ENCODE peak calls at places on chromosomes 4 and X, in seven cellular contexts. One of them, this sample, is unnamed.

GRCh38 chr4:155173371-155173770 is 35.1 kb upstream of the NPY2R start:
- DNase-seq in Calu3: no peak
- DNase-seq in LoVo: no peak
- DNase-seq in HFF-Myc: no peak
- DNase-seq in stimulated activated CD4-positive, alpha-beta T cell treated with anti-CD3 and anti-CD28 coated beads, Interleukin-15, amount 100 ng/mL, for 1 hour: no peak
- DNase-seq in GM10248: no peak
- DNase-seq in activated CD4-positive, alpha-beta T cell treated with anti-CD3 and anti-CD28 coated beads, Interleukin-2, amount 10 ng/mL, durations not matched to agents 7 days and 5 days: no peak
- DNase-seq in this sample: no peak

GRCh38 chr4:48112017-48112667 is 21.9 kb downstream of the TXK start:
- DNase-seq in Calu3: no peak
- DNase-seq in LoVo: no peak
- DNase-seq in HFF-Myc: no peak
- DNase-seq in stimulated activated CD4-positive, alpha-beta T cell treated with anti-CD3 and anti-CD28 coated beads, Interleukin-15, amount 100 ng/mL, for 1 hour: no peak
- DNase-seq in GM10248: no peak
- DNase-seq in activated CD4-positive, alpha-beta T cell treated with anti-CD3 and anti-CD28 coated beads, Interleukin-2, amount 10 ng/mL, durations not matched to agents 7 days and 5 days: no peak
- DNase-seq in this sample: no peak

GRCh38 chr4:173424899-173425805 is 26.2 kb upstream of the SCRG1 start:
- DNase-seq in Calu3: no peak
- DNase-seq in LoVo: no peak
- DNase-seq in HFF-Myc: no peak
- DNase-seq in stimulated activated CD4-positive, alpha-beta T cell treated with anti-CD3 and anti-CD28 coated beads, Interleukin-15, amount 100 ng/mL, for 1 hour: no peak
- DNase-seq in GM10248: no peak
- DNase-seq in activated CD4-positive, alpha-beta T cell treated with anti-CD3 and anti-CD28 coated beads, Interleukin-2, amount 10 ng/mL, durations not matched to agents 7 days and 5 days: no peak
- DNase-seq in this sample: no peak

GRCh38 chrX:124347242-124347641 is 879 bp downstream of the SH2D1A start:
- DNase-seq in Calu3: no peak
- DNase-seq in LoVo: no peak
- DNase-seq in HFF-Myc: no peak
- DNase-seq in stimulated activated CD4-positive, alpha-beta T cell treated with anti-CD3 and anti-CD28 coated beads, Interleukin-15, amount 100 ng/mL, for 1 hour: no peak
- DNase-seq in GM10248: no peak
- DNase-seq in activated CD4-positive, alpha-beta T cell treated with anti-CD3 and anti-CD28 coated beads, Interleukin-2, amount 10 ng/mL, durations not matched to agents 7 days and 5 days: peak
- DNase-seq in this sample: no peak

GRCh38 chr4:168784786-168785461 is 225.1 kb downstream of the CBR4 start:
- DNase-seq in Calu3: peak
- DNase-seq in LoVo: peak
- DNase-seq in HFF-Myc: no peak
- DNase-seq in stimulated activated CD4-positive, alpha-beta T cell treated with anti-CD3 and anti-CD28 coated beads, Interleukin-15, amount 100 ng/mL, for 1 hour: no peak
- DNase-seq in GM10248: no peak
- DNase-seq in activated CD4-positive, alpha-beta T cell treated with anti-CD3 and anti-CD28 coated beads, Interleukin-2, amount 10 ng/mL, durations not matched to agents 7 days and 5 days: no peak
- DNase-seq in this sample: no peak

GRCh38 chr4:168551211-168551610 is 54.4 kb downstream of the PALLD start:
- DNase-seq in Calu3: no peak
- DNase-seq in LoVo: no peak
- DNase-seq in HFF-Myc: peak
- DNase-seq in stimulated activated CD4-positive, alpha-beta T cell treated with anti-CD3 and anti-CD28 coated beads, Interleukin-15, amount 100 ng/mL, for 1 hour: no peak
- DNase-seq in GM10248: no peak
- DNase-seq in activated CD4-positive, alpha-beta T cell treated with anti-CD3 and anti-CD28 coated beads, Interleukin-2, amount 10 ng/mL, durations not matched to agents 7 days and 5 days: no peak
- DNase-seq in this sample: no peak

GRCh38 chr4:111991163-111991562 is 154.1 kb upstream of the FAM241A start:
- DNase-seq in Calu3: no peak
- DNase-seq in LoVo: no peak
- DNase-seq in HFF-Myc: no peak
- DNase-seq in stimulated activated CD4-positive, alpha-beta T cell treated with anti-CD3 and anti-CD28 coated beads, Interleukin-15, amount 100 ng/mL, for 1 hour: no peak
- DNase-seq in GM10248: peak
- DNase-seq in activated CD4-positive, alpha-beta T cell treated with anti-CD3 and anti-CD28 coated beads, Interleukin-2, amount 10 ng/mL, durations not matched to agents 7 days and 5 days: no peak
- DNase-seq in this sample: peak

GRCh38 chr4:181959121-181959520 is 284.1 kb upstream of the TENM3 start:
- DNase-seq in Calu3: no peak
- DNase-seq in LoVo: no peak
- DNase-seq in HFF-Myc: no peak
- DNase-seq in stimulated activated CD4-positive, alpha-beta T cell treated with anti-CD3 and anti-CD28 coated beads, Interleukin-15, amount 100 ng/mL, for 1 hour: no peak
- DNase-seq in GM10248: no peak
- DNase-seq in activated CD4-positive, alpha-beta T cell treated with anti-CD3 and anti-CD28 coated beads, Interleukin-2, amount 10 ng/mL, durations not matched to agents 7 days and 5 days: no peak
- DNase-seq in this sample: no peak

GRCh38 chrX:154980330-154981115 is 42.0 kb downstream of the F8 start:
- DNase-seq in Calu3: peak
- DNase-seq in LoVo: peak
- DNase-seq in HFF-Myc: peak
- DNase-seq in stimulated activated CD4-positive, alpha-beta T cell treated with anti-CD3 and anti-CD28 coated beads, Interleukin-15, amount 100 ng/mL, for 1 hour: peak
- DNase-seq in GM10248: peak
- DNase-seq in activated CD4-positive, alpha-beta T cell treated with anti-CD3 and anti-CD28 coated beads, Interleukin-2, amount 10 ng/mL, durations not matched to agents 7 days and 5 days: peak
- DNase-seq in this sample: peak

GRCh38 chrX:101394372-101394771 is 3.6 kb downstream of the RPL36A start:
- DNase-seq in Calu3: no peak
- DNase-seq in LoVo: no peak
- DNase-seq in HFF-Myc: no peak
- DNase-seq in stimulated activated CD4-positive, alpha-beta T cell treated with anti-CD3 and anti-CD28 coated beads, Interleukin-15, amount 100 ng/mL, for 1 hour: no peak
- DNase-seq in GM10248: no peak
- DNase-seq in activated CD4-positive, alpha-beta T cell treated with anti-CD3 and anti-CD28 coated beads, Interleukin-2, amount 10 ng/mL, durations not matched to agents 7 days and 5 days: no peak
- DNase-seq in this sample: no peak

GRCh38 chr4:41106081-41106480 is 108.3 kb downstream of the APBB2 start:
- DNase-seq in Calu3: no peak
- DNase-seq in LoVo: no peak
- DNase-seq in HFF-Myc: no peak
- DNase-seq in stimulated activated CD4-positive, alpha-beta T cell treated with anti-CD3 and anti-CD28 coated beads, Interleukin-15, amount 100 ng/mL, for 1 hour: no peak
- DNase-seq in GM10248: no peak
- DNase-seq in activated CD4-positive, alpha-beta T cell treated with anti-CD3 and anti-CD28 coated beads, Interleukin-2, amount 10 ng/mL, durations not matched to agents 7 days and 5 days: no peak
- DNase-seq in this sample: no peak

GRCh38 chrX:2497961-2498780 is 2.6 kb downstream of the DHRSX start:
- DNase-seq in Calu3: peak
- DNase-seq in LoVo: peak
- DNase-seq in HFF-Myc: no peak
- DNase-seq in stimulated activated CD4-positive, alpha-beta T cell treated with anti-CD3 and anti-CD28 coated beads, Interleukin-15, amount 100 ng/mL, for 1 hour: no peak
- DNase-seq in GM10248: no peak
- DNase-seq in activated CD4-positive, alpha-beta T cell treated with anti-CD3 and anti-CD28 coated beads, Interleukin-2, amount 10 ng/mL, durations not matched to agents 7 days and 5 days: no peak
- DNase-seq in this sample: no peak

GRCh38 chr4:64271601-64272081 is 137.6 kb downstream of the TECRL start:
- DNase-seq in Calu3: peak
- DNase-seq in LoVo: peak
- DNase-seq in HFF-Myc: no peak
- DNase-seq in stimulated activated CD4-positive, alpha-beta T cell treated with anti-CD3 and anti-CD28 coated beads, Interleukin-15, amount 100 ng/mL, for 1 hour: no peak
- DNase-seq in GM10248: no peak
- DNase-seq in activated CD4-positive, alpha-beta T cell treated with anti-CD3 and anti-CD28 coated beads, Interleukin-2, amount 10 ng/mL, durations not matched to agents 7 days and 5 days: no peak
- DNase-seq in this sample: no peak

GRCh38 chrX:153519569-153520285 is 2.3 kb downstream of the ATP2B3 start:
- DNase-seq in Calu3: no peak
- DNase-seq in LoVo: no peak
- DNase-seq in HFF-Myc: no peak
- DNase-seq in stimulated activated CD4-positive, alpha-beta T cell treated with anti-CD3 and anti-CD28 coated beads, Interleukin-15, amount 100 ng/mL, for 1 hour: no peak
- DNase-seq in GM10248: no peak
- DNase-seq in activated CD4-positive, alpha-beta T cell treated with anti-CD3 and anti-CD28 coated beads, Interleukin-2, amount 10 ng/mL, durations not matched to agents 7 days and 5 days: no peak
- DNase-seq in this sample: no peak

GRCh38 chrX:17967888-17968287 is 106.8 kb upstream of the RAI2 start:
- DNase-seq in Calu3: no peak
- DNase-seq in LoVo: no peak
- DNase-seq in HFF-Myc: no peak
- DNase-seq in stimulated activated CD4-positive, alpha-beta T cell treated with anti-CD3 and anti-CD28 coated beads, Interleukin-15, amount 100 ng/mL, for 1 hour: no peak
- DNase-seq in GM10248: no peak
- DNase-seq in activated CD4-positive, alpha-beta T cell treated with anti-CD3 and anti-CD28 coated beads, Interleukin-2, amount 10 ng/mL, durations not matched to agents 7 days and 5 days: no peak
- DNase-seq in this sample: no peak

GRCh38 chr4:23539969-23540368 is 349.9 kb downstream of the PPARGC1A start:
- DNase-seq in Calu3: no peak
- DNase-seq in LoVo: no peak
- DNase-seq in HFF-Myc: no peak
- DNase-seq in stimulated activated CD4-positive, alpha-beta T cell treated with anti-CD3 and anti-CD28 coated beads, Interleukin-15, amount 100 ng/mL, for 1 hour: no peak
- DNase-seq in GM10248: no peak
- DNase-seq in activated CD4-positive, alpha-beta T cell treated with anti-CD3 and anti-CD28 coated beads, Interleukin-2, amount 10 ng/mL, durations not matched to agents 7 days and 5 days: no peak
- DNase-seq in this sample: no peak

GRCh38 chr4:139977838-139978604 is 176.0 kb downstream of the MAML3 start:
- DNase-seq in Calu3: no peak
- DNase-seq in LoVo: no peak
- DNase-seq in HFF-Myc: no peak
- DNase-seq in stimulated activated CD4-positive, alpha-beta T cell treated with anti-CD3 and anti-CD28 coated beads, Interleukin-15, amount 100 ng/mL, for 1 hour: no peak
- DNase-seq in GM10248: peak
- DNase-seq in activated CD4-positive, alpha-beta T cell treated with anti-CD3 and anti-CD28 coated beads, Interleukin-2, amount 10 ng/mL, durations not matched to agents 7 days and 5 days: no peak
- DNase-seq in this sample: peak

GRCh38 chr4:142091691-142092182 is 455.4 kb downstream of the IL15 start:
- DNase-seq in Calu3: no peak
- DNase-seq in LoVo: no peak
- DNase-seq in HFF-Myc: peak
- DNase-seq in stimulated activated CD4-positive, alpha-beta T cell treated with anti-CD3 and anti-CD28 coated beads, Interleukin-15, amount 100 ng/mL, for 1 hour: no peak
- DNase-seq in GM10248: no peak
- DNase-seq in activated CD4-positive, alpha-beta T cell treated with anti-CD3 and anti-CD28 coated beads, Interleukin-2, amount 10 ng/mL, durations not matched to agents 7 days and 5 days: no peak
- DNase-seq in this sample: no peak

GRCh38 chrX:43450355-43450754 is 205.7 kb upstream of the MAOA start:
- DNase-seq in Calu3: no peak
- DNase-seq in LoVo: no peak
- DNase-seq in HFF-Myc: no peak
- DNase-seq in stimulated activated CD4-positive, alpha-beta T cell treated with anti-CD3 and anti-CD28 coated beads, Interleukin-15, amount 100 ng/mL, for 1 hour: no peak
- DNase-seq in GM10248: no peak
- DNase-seq in activated CD4-positive, alpha-beta T cell treated with anti-CD3 and anti-CD28 coated beads, Interleukin-2, amount 10 ng/mL, durations not matched to agents 7 days and 5 days: no peak
- DNase-seq in this sample: no peak

GRCh38 chr4:82601242-82602015 is 39.6 kb upstream of the TMEM150C start:
- DNase-seq in Calu3: no peak
- DNase-seq in LoVo: no peak
- DNase-seq in HFF-Myc: no peak
- DNase-seq in stimulated activated CD4-positive, alpha-beta T cell treated with anti-CD3 and anti-CD28 coated beads, Interleukin-15, amount 100 ng/mL, for 1 hour: no peak
- DNase-seq in GM10248: no peak
- DNase-seq in activated CD4-positive, alpha-beta T cell treated with anti-CD3 and anti-CD28 coated beads, Interleukin-2, amount 10 ng/mL, durations not matched to agents 7 days and 5 days: no peak
- DNase-seq in this sample: no peak

GRCh38 chrX:153687121-153688039 is at the start of gene SLC6A8:
- DNase-seq in Calu3: peak
- DNase-seq in LoVo: peak
- DNase-seq in HFF-Myc: no peak
- DNase-seq in stimulated activated CD4-positive, alpha-beta T cell treated with anti-CD3 and anti-CD28 coated beads, Interleukin-15, amount 100 ng/mL, for 1 hour: no peak
- DNase-seq in GM10248: no peak
- DNase-seq in activated CD4-positive, alpha-beta T cell treated with anti-CD3 and anti-CD28 coated beads, Interleukin-2, amount 10 ng/mL, durations not matched to agents 7 days and 5 days: peak
- DNase-seq in this sample: no peak

GRCh38 chrX:119655125-119655524 is 37.8 kb downstream of the SEPTIN6 start:
- DNase-seq in Calu3: no peak
- DNase-seq in LoVo: no peak
- DNase-seq in HFF-Myc: peak
- DNase-seq in stimulated activated CD4-positive, alpha-beta T cell treated with anti-CD3 and anti-CD28 coated beads, Interleukin-15, amount 100 ng/mL, for 1 hour: peak
- DNase-seq in GM10248: peak
- DNase-seq in activated CD4-positive, alpha-beta T cell treated with anti-CD3 and anti-CD28 coated beads, Interleukin-2, amount 10 ng/mL, durations not matched to agents 7 days and 5 days: peak
- DNase-seq in this sample: no peak

GRCh38 chr4:121712001-121712655 is 15.3 kb upstream of the ANXA5 start:
- DNase-seq in Calu3: no peak
- DNase-seq in LoVo: no peak
- DNase-seq in HFF-Myc: no peak
- DNase-seq in stimulated activated CD4-positive, alpha-beta T cell treated with anti-CD3 and anti-CD28 coated beads, Interleukin-15, amount 100 ng/mL, for 1 hour: no peak
- DNase-seq in GM10248: no peak
- DNase-seq in activated CD4-positive, alpha-beta T cell treated with anti-CD3 and anti-CD28 coated beads, Interleukin-2, amount 10 ng/mL, durations not matched to agents 7 days and 5 days: no peak
- DNase-seq in this sample: no peak

GRCh38 chr4:89586864-89587263 is 250.1 kb downstream of the SNCA start:
- DNase-seq in Calu3: no peak
- DNase-seq in LoVo: peak
- DNase-seq in HFF-Myc: no peak
- DNase-seq in stimulated activated CD4-positive, alpha-beta T cell treated with anti-CD3 and anti-CD28 coated beads, Interleukin-15, amount 100 ng/mL, for 1 hour: no peak
- DNase-seq in GM10248: no peak
- DNase-seq in activated CD4-positive, alpha-beta T cell treated with anti-CD3 and anti-CD28 coated beads, Interleukin-2, amount 10 ng/mL, durations not matched to agents 7 days and 5 days: no peak
- DNase-seq in this sample: no peak

GRCh38 chr4:6115342-6115741 is 85.0 kb downstream of the JAKMIP1 start:
- DNase-seq in Calu3: no peak
- DNase-seq in LoVo: no peak
- DNase-seq in HFF-Myc: no peak
- DNase-seq in stimulated activated CD4-positive, alpha-beta T cell treated with anti-CD3 and anti-CD28 coated beads, Interleukin-15, amount 100 ng/mL, for 1 hour: no peak
- DNase-seq in GM10248: no peak
- DNase-seq in activated CD4-positive, alpha-beta T cell treated with anti-CD3 and anti-CD28 coated beads, Interleukin-2, amount 10 ng/mL, durations not matched to agents 7 days and 5 days: no peak
- DNase-seq in this sample: no peak

GRCh38 chr4:3500111-3500510 is 32.1 kb downstream of the LRPAP1 start:
- DNase-seq in Calu3: no peak
- DNase-seq in LoVo: no peak
- DNase-seq in HFF-Myc: no peak
- DNase-seq in stimulated activated CD4-positive, alpha-beta T cell treated with anti-CD3 and anti-CD28 coated beads, Interleukin-15, amount 100 ng/mL, for 1 hour: no peak
- DNase-seq in GM10248: no peak
- DNase-seq in activated CD4-positive, alpha-beta T cell treated with anti-CD3 and anti-CD28 coated beads, Interleukin-2, amount 10 ng/mL, durations not matched to agents 7 days and 5 days: no peak
- DNase-seq in this sample: no peak

GRCh38 chrX:112714357-112714918 is 34.7 kb upstream of the LHFPL1 start:
- DNase-seq in Calu3: no peak
- DNase-seq in LoVo: no peak
- DNase-seq in HFF-Myc: no peak
- DNase-seq in stimulated activated CD4-positive, alpha-beta T cell treated with anti-CD3 and anti-CD28 coated beads, Interleukin-15, amount 100 ng/mL, for 1 hour: no peak
- DNase-seq in GM10248: no peak
- DNase-seq in activated CD4-positive, alpha-beta T cell treated with anti-CD3 and anti-CD28 coated beads, Interleukin-2, amount 10 ng/mL, durations not matched to agents 7 days and 5 days: no peak
- DNase-seq in this sample: no peak

This sample was measured in GM12864.